ENCODE peak calls at places on chromosomes 2 and 18, in six cellular contexts. Z is KG1, X is neuronal stem cell, L is NCI-H446, V is kidney tubule cell, W is cardiac fibroblast. M is an unnamed sample.
A peak's percentile ranks its signal among the peaks of the same experiment; 100 is the strongest.

GRCh38 chr2:167492486-167492885 is 604.2 kb downstream of the XIRP2 start:
- DNase-seq in W (no peak), Z (no peak), X (no peak), V (no peak), L (no peak), M (no peak)

GRCh38 chr2:9207641-9208301 is 1.2 kb downstream of the ASAP2 start:
- DNase-seq in X (no peak), V (peak; percentile 62), L (no peak), W (no peak), Z (no peak), M (no peak)

GRCh38 chr2:234444888-234445287 is 52.0 kb downstream of the ARL4C start:
- DNase-seq in Z (peak; percentile 72), W (peak; percentile 81), V (peak; percentile 16), X (no peak), L (no peak), M (no peak)

GRCh38 chr2:9199716-9200633 is 6.6 kb upstream of the ASAP2 start:
- DNase-seq in L (no peak), Z (no peak), X (no peak), W (peak; percentile 68), V (no peak), M (no peak)

GRCh38 chr18:9787126-9787525 is 79.0 kb downstream of the RAB31 start:
- DNase-seq in W (no peak), Z (no peak), L (no peak), V (no peak), X (no peak), M (no peak)

GRCh38 chr2:134736167-134736885 is 17.5 kb upstream of the TMEM163 start:
- DNase-seq in Z (peak; percentile 30), X (peak; percentile 21), V (peak; percentile 89), L (no peak), W (peak; percentile 73), M (no peak)

GRCh38 chr18:45687617-45688016 is 36.4 kb upstream of the SLC14A1 start:
- DNase-seq in V (no peak), L (no peak), Z (no peak), W (no peak), X (no peak), M (no peak)

GRCh38 chr2:205746408-205746785 is 64.1 kb downstream of the NRP2 start:
- DNase-seq in Z (no peak), W (no peak), L (peak; percentile 19), V (peak; percentile 56), X (no peak), M (no peak)

M was measured in NCI-H1048.